ENCODE peak calls at places on chromosomes 1 and 21, in seven cellular contexts. O is fibroblast of lung; J is stimulated activated naive B cell treated with anti-CD40 and anti-IgM and Interleukin-4, amounts not matched to agents 10 μg/mL and 1 μg/mL and 100 μg/mL, for 72 hours; L is Kasumi-1; Q is ACHN; R is GM23248; C is transverse colon. I is an unnamed sample.

GRCh38 chr1:184889902-184890301 is 84.4 kb downstream of the NIBAN1 start:
- DNase-seq in Q (no peak), C (no peak), O (no peak), R (peak; percentile 35), J (no peak), L (no peak), I (peak; percentile 25)

GRCh38 chr1:197343663-197344273 is 75.7 kb downstream of the CRB1 start:
- DNase-seq in O (no peak), J (no peak), L (no peak), R (no peak), C (no peak), Q (no peak), I (no peak)

GRCh38 chr21:41016472-41016871 is 151.5 kb upstream of the BACE2 start:
- DNase-seq in J (no peak), O (no peak), C (no peak), L (no peak), Q (no peak), R (no peak), I (no peak)

GRCh38 chr1:87450615-87451209 is 122.0 kb downstream of the LMO4 start:
- DNase-seq in J (no peak), Q (no peak), O (no peak), R (no peak), L (no peak), C (peak; percentile 44), I (no peak)

GRCh38 chr1:245987997-245988392 is 519.1 kb downstream of the SMYD3 start:
- DNase-seq in L (no peak), R (no peak), O (no peak), Q (no peak), J (no peak), C (no peak), I (no peak)

GRCh38 chr21:31162827-31163226 is 124.6 kb upstream of the KRTAP19-8 start:
- DNase-seq in C (no peak), R (peak; percentile 82), O (peak; percentile 61), Q (no peak), L (no peak), J (no peak), I (peak; percentile 70)

GRCh38 chr1:212759683-212760082 is 31.9 kb downstream of the NSL1 start:
- DNase-seq in O (no peak), R (no peak), C (no peak), Q (no peak), J (no peak), L (no peak), I (no peak)

GRCh38 chr21:42358261-42358660 is 7.5 kb upstream of the TFF2 start:
- DNase-seq in Q (no peak), C (no peak), L (no peak), O (no peak), R (no peak), J (no peak), I (no peak)

GRCh38 chr21:39125752-39126485 is 57.3 kb downstream of the PSMG1 start:
- DNase-seq in O (peak; percentile 85), J (peak; percentile 16), Q (peak; percentile 71), C (peak; percentile 51), L (peak; percentile 74), R (peak; percentile 84), I (peak; percentile 72)

GRCh38 chr1:52348704-52349301 is 17.2 kb downstream of the CC2D1B start:
- DNase-seq in C (no peak), R (peak; percentile 48), L (peak; percentile 83), Q (peak; percentile 26), O (peak; percentile 48), J (no peak), I (peak; percentile 30)

GRCh38 chr1:42934541-42935312 is 23.9 kb downstream of the SLC2A1 start:
- DNase-seq in R (no peak), J (no peak), O (no peak), Q (no peak), C (peak; percentile 14), L (no peak), I (no peak)

GRCh38 chr1:65449214-65449823 is 28.9 kb downstream of the LEPR start:
- DNase-seq in C (no peak), Q (no peak), L (no peak), O (no peak), R (no peak), J (no peak), I (no peak)

GRCh38 chr1:96882096-96882495 is 160.5 kb downstream of the PTBP2 start:
- DNase-seq in Q (peak; percentile 63), J (no peak), C (no peak), L (no peak), R (no peak), O (no peak), I (peak; percentile 5)

GRCh38 chr1:160666079-160666442 is 19.2 kb upstream of the SLAMF1 start:
- DNase-seq in Q (no peak), L (no peak), J (no peak), O (no peak), C (no peak), R (no peak), I (no peak)

GRCh38 chr1:84078108-84078823 is 65.8 kb upstream of the PRKACB start:
- DNase-seq in Q (peak; percentile 38), O (peak; percentile 43), J (no peak), R (peak; percentile 59), L (peak; percentile 42), C (no peak), I (peak; percentile 39)

GRCh38 chr1:39788758-39789570 is at the start of gene BMP8B:
- DNase-seq in Q (peak; percentile 66), J (peak; percentile 56), L (peak; percentile 40), C (peak; percentile 82), O (no peak), R (peak; percentile 44), I (no peak)

GRCh38 chr1:110674337-110675059 is at the start of gene KCNA3:
- DNase-seq in R (peak; percentile 18), Q (no peak), J (peak; percentile 42), O (no peak), C (peak; percentile 65), L (no peak), I (no peak)

GRCh38 chr1:228162286-228163003 is 3.2 kb upstream of the IBA57 start:
- DNase-seq in C (no peak), L (no peak), R (peak; percentile 41), Q (no peak), J (no peak), O (no peak), I (no peak)

GRCh38 chr1:118264326-118264725 is 79.3 kb upstream of the SPAG17 start:
- DNase-seq in L (no peak), C (no peak), R (no peak), O (no peak), Q (no peak), J (no peak), I (no peak)

GRCh38 chr1:161085165-161085564 is 4.2 kb downstream of the NECTIN4 start:
- DNase-seq in L (no peak), J (no peak), O (no peak), R (peak; percentile 60), C (no peak), Q (no peak), I (peak; percentile 26)

GRCh38 chr1:106768501-106768900 is 288.0 kb upstream of the PRMT6 start:
- DNase-seq in O (peak; percentile 48), J (no peak), C (no peak), Q (peak; percentile 36), R (peak; percentile 54), L (no peak), I (peak; percentile 2)

GRCh38 chr1:244212219-244212618 is 161.1 kb downstream of the ZBTB18 start:
- DNase-seq in R (no peak), C (no peak), O (no peak), Q (no peak), L (no peak), J (no peak), I (no peak)

GRCh38 chr1:52603680-52604501 is 1.7 kb downstream of the GPX7 start:
- DNase-seq in Q (no peak), O (no peak), L (no peak), C (no peak), J (no peak), R (peak; percentile 55), I (no peak)

GRCh38 chr1:79259390-79260336 is 253.1 kb upstream of the ADGRL4 start:
- DNase-seq in C (no peak), L (peak; percentile 30), O (peak; percentile 72), Q (peak; percentile 42), R (peak; percentile 72), J (no peak), I (peak; percentile 47)

GRCh38 chr1:98323906-98324358 is 337.6 kb upstream of the SNX7 start:
- DNase-seq in J (no peak), C (peak; percentile 19), L (peak; percentile 89), R (peak; percentile 87), Q (peak; percentile 95), O (peak; percentile 97), I (peak; percentile 98)

GRCh38 chr1:207867136-207868081 is 43.5 kb downstream of the CD34 start:
- DNase-seq in C (peak; percentile 32), R (peak; percentile 27), O (peak; percentile 12), Q (no peak), L (peak; percentile 17), J (no peak), I (no peak)

GRCh38 chr1:94081566-94082344 is 39.2 kb downstream of the ABCA4 start:
- DNase-seq in C (no peak), R (peak; percentile 93), Q (peak; percentile 27), J (no peak), O (peak; percentile 84), L (no peak), I (peak; percentile 77)

GRCh38 chr1:167748901-167749300 is 27.1 kb downstream of the MPZL1 start:
- DNase-seq in J (no peak), O (peak; percentile 43), R (peak; percentile 42), L (no peak), Q (peak; percentile 38), C (no peak), I (peak; percentile 46)

GRCh38 chr1:155938220-155938627 is 3.2 kb upstream of the RXFP4 start:
- DNase-seq in Q (peak; percentile 81), O (peak; percentile 77), J (no peak), C (no peak), L (peak; percentile 86), R (peak; percentile 72), I (peak; percentile 76)

GRCh38 chr21:39022035-39022900 is 161.0 kb downstream of the PSMG1 start:
- DNase-seq in O (no peak), J (no peak), Q (no peak), L (no peak), C (no peak), R (no peak), I (no peak)

GRCh38 chr1:1665815-1666251 is 7.0 kb upstream of the CDK11B start:
- DNase-seq in J (no peak), R (peak; percentile 21), L (no peak), C (no peak), O (no peak), Q (peak; percentile 8), I (no peak)

GRCh38 chr1:26537951-26538352 is 8.4 kb downstream of the RPS6KA1 start:
- DNase-seq in L (peak; percentile 71), J (no peak), R (peak; percentile 53), O (peak; percentile 28), Q (peak; percentile 31), C (peak; percentile 60), I (peak; percentile 13)

GRCh38 chr1:114224196-114224907 is 70.7 kb upstream of the SYT6 start:
- DNase-seq in O (peak; percentile 53), J (no peak), Q (no peak), C (no peak), R (no peak), L (no peak), I (no peak)

GRCh38 chr21:42153746-42154145 is 65.2 kb upstream of the ABCG1 start:
- DNase-seq in C (no peak), L (no peak), O (no peak), Q (no peak), R (no peak), J (no peak), I (no peak)

GRCh38 chr1:62299426-62300200 is 19.6 kb downstream of the KANK4 start:
- DNase-seq in Q (no peak), J (no peak), C (peak; percentile 51), L (no peak), R (no peak), O (no peak), I (peak; percentile 41)

GRCh38 chr1:92817986-92818764 is 13.7 kb upstream of the RPL5 start:
- DNase-seq in J (no peak), C (no peak), O (peak; percentile 62), Q (peak; percentile 36), R (peak; percentile 66), L (peak; percentile 36), I (no peak)

GRCh38 chr1:161934278-161934608 is 89.4 kb downstream of the OLFML2B start:
- DNase-seq in R (no peak), J (no peak), Q (no peak), O (no peak), L (peak; percentile 88), C (no peak), I (no peak)

GRCh38 chr21:34736116-34736870 is 67.5 kb downstream of the CLIC6 start:
- DNase-seq in O (no peak), J (no peak), L (no peak), Q (no peak), C (no peak), R (peak; percentile 74), I (no peak)